ENCODE peak calls at places on chromosomes 7 and 10, in four cellular contexts. V, A, P and Y are unnamed samples.

GRCh38 chr10:111821876-111822275 is 361.7 kb downstream of the GPAM start:
- DNase-seq in V (no peak), A (no peak), P (no peak), Y (no peak)

GRCh38 chr7:80918909-80919721 is at the start of gene SEMA3C:
- DNase-seq in V (no peak), A (peak), P (peak), Y (peak)

GRCh38 chr10:26679588-26679987 is 17.9 kb upstream of the PDSS1 start:
- DNase-seq in V (no peak), A (no peak), P (no peak), Y (no peak)

GRCh38 chr7:120028636-120029035 is 244.3 kb upstream of the KCND2 start:
- DNase-seq in V (no peak), A (no peak), P (peak), Y (peak)

GRCh38 chr10:127148933-127149220 is 47.5 kb downstream of the INSYN2A start:
- DNase-seq in V (no peak), A (no peak), P (peak), Y (no peak)

GRCh38 chr7:91310829-91311460 is 46.7 kb downstream of the FZD1 start:
- DNase-seq in V (no peak), A (no peak), P (peak), Y (peak)

GRCh38 chr10:86290933-86291615 is 75.5 kb downstream of the GRID1 start:
- DNase-seq in V (no peak), A (no peak), P (no peak), Y (no peak)

GRCh38 chr7:80463272-80463920 is 48.5 kb downstream of the GNAT3 start:
- DNase-seq in V (no peak), A (no peak), P (peak), Y (no peak)

GRCh38 chr7:1951600-1951999 is 281.1 kb downstream of the MAD1L1 start:
- DNase-seq in V (no peak), A (peak), P (no peak), Y (no peak)

GRCh38 chr7:80511964-80512363 is at the start of gene GNAT3:
- DNase-seq in V (no peak), A (no peak), P (no peak), Y (no peak)

GRCh38 chr7:4266270-4267040 is 415.6 kb upstream of the FOXK1 start:
- DNase-seq in V (no peak), A (no peak), P (no peak), Y (no peak)

GRCh38 chr10:77377034-77377433 is 260.6 kb downstream of the KCNMA1 start:
- DNase-seq in V (no peak), A (no peak), P (peak), Y (no peak)

GRCh38 chr10:133420028-133420427 is 4.4 kb downstream of the SPRN start:
- DNase-seq in V (no peak), A (no peak), P (no peak), Y (no peak)

GRCh38 chr10:10353326-10353725 is 664.3 kb upstream of the CELF2 start:
- DNase-seq in V (no peak), A (no peak), P (no peak), Y (no peak)

GRCh38 chr10:103854265-103854686 is 1.1 kb downstream of the SH3PXD2A start:
- DNase-seq in V (no peak), A (no peak), P (no peak), Y (no peak)

GRCh38 chr7:121286742-121287699 is 41.8 kb upstream of the WNT16 start:
- DNase-seq in V (no peak), A (no peak), P (peak), Y (no peak)

GRCh38 chr10:128775743-128776142 is 649.5 kb upstream of the MKI67 start:
- DNase-seq in V (no peak), A (no peak), P (no peak), Y (no peak)

GRCh38 chr10:44949127-44949802 is 10.3 kb upstream of the RASSF4 start:
- DNase-seq in V (no peak), A (no peak), P (no peak), Y (no peak)

GRCh38 chr10:73847031-73847430 is 27.3 kb downstream of the CAMK2G start:
- DNase-seq in V (no peak), A (no peak), P (no peak), Y (no peak)

GRCh38 chr7:80876894-80877414 is 41.9 kb downstream of the SEMA3C start:
- DNase-seq in V (no peak), A (no peak), P (peak), Y (peak)

GRCh38 chr7:107122483-107122882 is 46.3 kb upstream of the HBP1 start:
- DNase-seq in V (no peak), A (no peak), P (peak), Y (peak)

GRCh38 chr10:33032354-33033254 is 74.6 kb upstream of the ITGB1 start:
- DNase-seq in V (no peak), A (no peak), P (peak), Y (peak)

DNA sequence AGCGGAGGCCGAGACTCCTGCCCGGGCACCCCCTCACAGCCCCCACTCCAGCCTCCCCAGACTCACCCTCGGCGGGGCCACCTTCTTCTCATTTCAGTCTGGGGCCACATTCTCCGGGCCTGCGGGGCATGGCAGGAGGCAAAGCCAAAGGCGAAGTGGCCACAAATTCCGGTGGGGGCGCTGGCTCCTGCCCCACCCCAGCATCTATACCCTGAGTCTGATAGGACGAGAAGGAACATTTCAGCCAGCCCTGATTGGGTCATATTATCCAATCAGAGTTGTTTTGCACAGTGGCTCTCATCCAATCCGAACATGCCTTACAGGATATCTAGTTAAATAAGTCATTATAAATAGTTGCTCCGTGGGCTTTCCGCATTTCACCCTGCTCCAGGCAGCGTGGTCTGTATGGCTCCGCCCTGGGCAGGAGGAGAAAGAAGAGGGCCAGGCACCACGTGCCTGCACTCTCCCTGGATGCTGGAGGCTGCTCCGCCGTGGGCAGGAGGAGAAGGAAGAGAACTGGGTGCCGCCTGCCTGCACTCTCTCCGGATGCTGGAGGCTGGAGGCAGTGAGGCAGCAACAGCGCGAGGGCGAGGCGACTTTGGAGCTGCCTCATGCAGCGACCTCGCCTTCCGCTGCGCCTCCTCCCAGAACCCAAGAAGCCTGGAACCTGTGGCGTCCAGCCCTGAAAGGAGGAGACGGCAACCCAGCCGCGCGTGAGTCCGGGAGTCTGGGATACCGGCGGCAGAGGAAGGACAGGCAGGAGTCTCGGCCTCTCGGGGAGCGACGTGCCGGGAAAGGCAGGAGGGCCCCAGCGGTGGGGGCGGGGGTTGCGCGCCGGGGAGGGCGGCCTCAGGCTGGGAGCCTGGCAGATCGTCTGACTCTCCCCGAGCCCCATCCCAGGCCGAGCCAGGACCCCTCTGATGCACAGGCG is 162.9 kb downstream of the ZNF33B start:
- DNase-seq in V (no peak), A (no peak), P (peak), Y (no peak)
- H3K4me3 ChIP-seq in V (peak), A (no peak), P (peak), Y (peak)

GRCh38 chr10:113027230-113027573 is 77.2 kb downstream of the TCF7L2 start:
- DNase-seq in V (no peak), A (no peak), P (no peak), Y (no peak)
- H3K4me3 ChIP-seq in V (no peak), A (no peak), P (no peak), Y (no peak)

DNA sequence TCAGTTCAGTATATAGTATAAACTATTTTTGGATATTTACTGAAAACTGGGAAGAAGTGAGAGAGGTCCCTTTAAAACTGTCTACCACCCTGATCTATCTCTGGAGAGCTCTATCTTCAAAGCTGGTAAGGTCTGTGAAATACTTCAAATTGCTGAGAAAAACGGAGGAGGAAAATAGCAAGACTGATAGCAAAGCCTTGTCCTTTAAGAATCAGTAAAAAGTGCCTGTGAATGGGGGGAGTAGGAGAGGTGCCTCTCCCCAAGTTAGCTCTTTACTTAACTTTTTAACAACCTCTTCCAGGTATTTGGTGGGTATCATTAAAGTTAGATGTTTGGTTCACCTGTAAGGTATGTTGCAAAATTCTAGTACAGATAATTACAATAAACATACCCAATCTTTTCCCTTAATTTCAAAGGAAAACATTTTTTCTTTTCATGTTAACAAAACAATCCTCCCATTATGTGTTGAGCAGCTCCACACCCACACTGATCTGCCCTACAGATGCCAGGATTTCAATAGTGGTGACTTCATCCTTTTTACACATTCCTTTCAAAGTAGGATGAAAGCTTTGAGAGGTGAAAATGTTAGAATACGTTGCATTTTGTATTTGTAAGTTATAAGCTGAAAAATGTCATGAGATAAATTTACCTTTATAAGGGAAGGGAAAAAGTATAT is 149.2 kb downstream of the CRPPA start:
- DNase-seq in V (no peak), A (no peak), P (peak), Y (no peak)
- H3K4me3 ChIP-seq in V (no peak), A (no peak), P (no peak), Y (no peak)

GRCh38 chr7:35717516-35717915 is 22.6 kb upstream of the HERPUD2 start:
- DNase-seq in V (no peak), A (no peak), P (no peak), Y (no peak)
- H3K4me3 ChIP-seq in V (no peak), A (peak), P (no peak), Y (no peak)

DNA sequence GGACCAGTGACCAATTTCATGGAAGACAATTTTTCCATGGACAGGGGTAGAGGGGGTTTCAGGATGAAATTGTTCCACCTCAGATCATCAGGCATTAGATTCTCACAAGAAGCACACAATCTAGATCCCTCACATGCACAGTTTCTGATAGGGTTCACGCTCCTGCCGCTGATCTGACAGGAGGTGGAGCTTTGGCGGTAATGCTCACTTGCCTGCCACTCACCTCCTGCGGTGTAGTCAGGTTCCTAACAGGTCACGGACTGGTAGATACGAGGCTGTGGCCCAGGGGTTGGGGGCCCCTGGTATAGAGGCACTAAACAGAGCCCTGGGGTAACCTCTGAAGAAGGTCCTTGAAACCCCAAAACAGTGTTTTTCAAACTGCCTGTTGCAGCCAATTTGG is 6.5 kb downstream of the BRAF start:
- DNase-seq in V (no peak), A (no peak), P (no peak), Y (no peak)
- H3K4me3 ChIP-seq in V (no peak), A (no peak), P (no peak), Y (no peak)

GRCh38 chr10:29734640-29734979 is 99.8 kb upstream of the SVIL start:
- DNase-seq in V (no peak), A (no peak), P (no peak), Y (no peak)
- H3K4me3 ChIP-seq in V (peak), A (peak), P (peak), Y (peak)

GRCh38 chr10:13627459-13628310 is 40.9 kb downstream of the PRPF18 start:
- DNase-seq in V (no peak), A (no peak), P (no peak), Y (no peak)
- H3K4me3 ChIP-seq in V (no peak), A (no peak), P (no peak), Y (no peak)

GRCh38 chr7:32618470-32618869 is 123.2 kb downstream of the AVL9 start:
- DNase-seq in V (no peak), A (no peak), P (no peak), Y (no peak)
- H3K4me3 ChIP-seq in V (no peak), A (no peak), P (no peak), Y (no peak)